ENCODE peak calls at places on chromosomes 13 and 19, in five cellular contexts. V is dorsolateral prefrontal cortex, G is cardiac muscle cell, W is fibroblast of lung, A is breast epithelium. H is an unnamed sample.

GRCh38 chr13:44396963-44397580 is 23.4 kb downstream of the SERP2 start:
- DNase-seq in W (peak), A (no peak), V (no peak), G (peak), H (peak)

GRCh38 chr19:32673573-32673972 is 1.4 kb downstream of the ANKRD27 start:
- DNase-seq in G (no peak), A (no peak), V (no peak), W (no peak), H (no peak)

GRCh38 chr13:112670864-112671263 is 19.0 kb upstream of the ATP11A start:
- DNase-seq in A (no peak), G (no peak), V (no peak), W (no peak), H (no peak)

GRCh38 chr13:104976964-104977363 is 1558.5 kb downstream of the EFNB2 start:
- DNase-seq in G (no peak), W (no peak), A (no peak), V (no peak), H (no peak)

GRCh38 chr13:73242515-73243015 is 183.8 kb downstream of the KLF5 start:
- DNase-seq in G (no peak), V (no peak), W (no peak), A (no peak), H (no peak)

GRCh38 chr13:45731455-45731854 is 29.3 kb downstream of the CBY2 start:
- DNase-seq in W (no peak), G (no peak), A (no peak), V (no peak), H (no peak)

GRCh38 chr13:85223883-85224656 is 575.1 kb downstream of the SLITRK6 start:
- DNase-seq in G (no peak), A (no peak), V (no peak), W (peak), H (no peak)

GRCh38 chr13:99287544-99287943 is 19.7 kb downstream of the GPR183 start:
- DNase-seq in W (no peak), A (no peak), V (no peak), G (no peak), H (no peak)

GRCh38 chr19:38557205-38557799 is 60.5 kb downstream of the MAP4K1 start:
- DNase-seq in A (no peak), V (no peak), W (no peak), G (no peak), H (no peak)

GRCh38 chr19:5459360-5459759 is 4.1 kb downstream of the ZNRF4 start:
- DNase-seq in G (no peak), W (no peak), A (no peak), V (no peak), H (no peak)

GRCh38 chr19:34994643-34995471 is 5.3 kb upstream of the GRAMD1A start:
- DNase-seq in W (no peak), V (no peak), A (no peak), G (no peak), H (no peak)

GRCh38 chr13:57624565-57625435 is 6.7 kb upstream of the PCDH17 start:
- DNase-seq in W (peak), G (peak), V (no peak), A (no peak), H (no peak)

GRCh38 chr19:6065685-6066365 is 44.5 kb downstream of the RFX2 start:
- DNase-seq in G (no peak), W (peak), A (no peak), V (no peak), H (peak)

GRCh38 chr19:10290876-10291553 is 1.3 kb downstream of the ICAM5 start:
- DNase-seq in G (peak), A (peak), W (no peak), V (peak), H (no peak)

GRCh38 chr19:3609779-3610719 is 3.4 kb upstream of the TBXA2R start:
- DNase-seq in V (no peak), W (no peak), A (no peak), G (no peak), H (no peak)

GRCh38 chr13:78978381-78978998 is 319.5 kb upstream of the OBI1 start:
- DNase-seq in G (peak), W (peak), A (no peak), V (no peak), H (no peak)

GRCh38 chr13:31369213-31369612 is 169.4 kb downstream of the B3GLCT start:
- DNase-seq in A (no peak), V (no peak), W (peak), G (no peak), H (no peak)

GRCh38 chr19:39403331-39404312 is 3.0 kb upstream of the ZFP36 start:
- DNase-seq in G (peak), A (peak), W (peak), V (peak), H (peak)

GRCh38 chr19:1374250-1374577 is 9.5 kb upstream of the NDUFS7 start:
- DNase-seq in V (no peak), W (no peak), G (no peak), A (no peak), H (no peak)

GRCh38 chr19:15118248-15118647 is 11.0 kb downstream of the SYDE1 start:
- DNase-seq in A (no peak), W (no peak), V (no peak), G (no peak), H (no peak)

GRCh38 chr19:41601771-41602170 is 25.1 kb downstream of the CEACAM4 start:
- DNase-seq in G (no peak), A (no peak), V (no peak), W (no peak), H (no peak)

GRCh38 chr13:20673711-20674110 is 29.8 kb upstream of the IL17D start:
- DNase-seq in W (no peak), A (no peak), V (no peak), G (no peak), H (no peak)

GRCh38 chr19:28425431-28425931 is 787.5 kb downstream of the UQCRFS1 start:
- DNase-seq in V (no peak), A (no peak), W (peak), G (no peak), H (no peak)

GRCh38 chr13:73365681-73366080 is 306.9 kb downstream of the KLF5 start:
- DNase-seq in G (no peak), A (no peak), V (no peak), W (no peak), H (no peak)

GRCh38 chr19:41328818-41329220 is 18.8 kb downstream of the CCDC97 start:
- DNase-seq in W (no peak), G (no peak), A (no peak), V (no peak), H (no peak)

GRCh38 chr19:15107056-15108010 is at the start of gene SYDE1:
- DNase-seq in V (no peak), G (peak), A (peak), W (peak), H (peak)

GRCh38 chr19:7641288-7642276 is 4.7 kb downstream of the STXBP2 start:
- DNase-seq in V (no peak), A (no peak), W (no peak), G (no peak), H (no peak)

GRCh38 chr19:15551183-15552004 is 43.1 kb downstream of the CYP4F22 start:
- DNase-seq in A (no peak), W (no peak), V (no peak), G (no peak), H (no peak)

GRCh38 chr13:79222427-79223205 is 183.4 kb downstream of the RBM26 start:
- DNase-seq in A (no peak), G (no peak), W (no peak), V (no peak), H (no peak)

GRCh38 chr19:49667473-49667872 is 1.7 kb downstream of the BCL2L12 start:
- DNase-seq in V (no peak), G (no peak), W (no peak), A (no peak), H (no peak)

GRCh38 chr13:33874871-33875270 is 56.9 kb downstream of the RFC3 start:
- DNase-seq in G (no peak), A (no peak), V (no peak), W (no peak), H (no peak)
- H3K4me3 ChIP-seq in G (no peak), A (no peak), V (no peak), W (no peak), H (no peak)

GRCh38 chr19:36152886-36153525 is 759 bp upstream of the COX7A1 start:
- DNase-seq in A (no peak), V (no peak), G (no peak), W (no peak), H (no peak)
- H3K27ac ChIP-seq in A (peak), V (peak), G (no peak), W (peak), H (peak)

DNA sequence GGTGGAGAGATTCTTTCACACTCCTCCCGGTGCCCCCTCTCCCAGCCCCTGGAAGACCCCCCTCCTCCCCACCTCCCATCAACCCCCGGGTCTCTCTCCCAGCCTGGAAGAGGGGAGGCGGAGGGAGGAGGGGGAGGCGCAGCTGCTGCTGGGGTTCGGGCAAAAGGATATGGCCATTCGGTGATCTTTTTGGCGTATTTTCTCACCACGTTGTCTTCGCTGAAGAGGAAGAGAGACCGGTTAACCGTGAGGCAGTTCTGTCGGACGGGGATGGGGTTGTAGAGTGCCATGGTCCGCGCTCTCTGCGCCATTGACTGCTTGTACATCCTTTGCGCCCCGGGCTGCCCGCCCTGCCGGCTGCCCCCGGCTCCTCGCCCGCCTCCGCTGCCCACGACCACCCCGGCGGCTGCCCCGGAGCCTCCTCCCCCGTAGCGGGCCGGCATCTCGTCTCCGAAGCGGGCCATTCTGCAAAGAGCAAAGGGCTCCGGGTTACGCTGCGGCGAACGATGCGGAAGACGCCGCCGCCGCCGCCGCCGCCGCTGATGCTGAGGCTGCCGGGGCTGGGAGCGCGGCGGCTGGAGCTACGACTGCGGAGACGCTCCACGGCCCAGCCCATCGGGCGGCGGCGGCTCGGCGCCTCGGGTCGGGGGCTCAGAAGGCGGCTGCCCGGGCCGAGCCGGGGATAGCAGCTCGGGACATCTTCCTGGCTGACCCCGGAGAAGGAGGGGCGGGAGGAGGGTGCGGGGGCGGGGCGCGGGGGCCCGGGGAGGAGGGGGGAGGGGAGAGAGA is at the start of gene CACNA1A:
- DNase-seq in G (peak), W (peak), V (no peak), A (no peak), H (no peak)
- H3K4me3 ChIP-seq in G (peak), W (peak), V (peak), A (peak), H (peak)

GRCh38 chr13:30366083-30366482 is 56.2 kb upstream of the UBE2L5 start:
- DNase-seq in V (no peak), W (no peak), A (no peak), G (no peak), H (no peak)
- H3K27ac ChIP-seq in V (no peak), W (no peak), A (no peak), G (no peak), H (no peak)

GRCh38 chr13:50125306-50125555 is 110.0 kb downstream of the KCNRG start:
- DNase-seq in A (no peak), V (no peak), W (no peak), G (no peak), H (no peak)

GRCh38 chr13:50127726-50128291 is 112.6 kb downstream of the KCNRG start:
- DNase-seq in V (no peak), W (no peak), G (peak), A (no peak), H (no peak)

GRCh38 chr13:50127017-50127725 is 111.9 kb downstream of the KCNRG start:
- DNase-seq in W (peak), V (no peak), G (peak), A (no peak), H (peak)

GRCh38 chr13:50125556-50126377 is 110.5 kb downstream of the KCNRG start:
- DNase-seq in W (peak), G (peak), A (peak), V (peak), H (peak)

DNA sequence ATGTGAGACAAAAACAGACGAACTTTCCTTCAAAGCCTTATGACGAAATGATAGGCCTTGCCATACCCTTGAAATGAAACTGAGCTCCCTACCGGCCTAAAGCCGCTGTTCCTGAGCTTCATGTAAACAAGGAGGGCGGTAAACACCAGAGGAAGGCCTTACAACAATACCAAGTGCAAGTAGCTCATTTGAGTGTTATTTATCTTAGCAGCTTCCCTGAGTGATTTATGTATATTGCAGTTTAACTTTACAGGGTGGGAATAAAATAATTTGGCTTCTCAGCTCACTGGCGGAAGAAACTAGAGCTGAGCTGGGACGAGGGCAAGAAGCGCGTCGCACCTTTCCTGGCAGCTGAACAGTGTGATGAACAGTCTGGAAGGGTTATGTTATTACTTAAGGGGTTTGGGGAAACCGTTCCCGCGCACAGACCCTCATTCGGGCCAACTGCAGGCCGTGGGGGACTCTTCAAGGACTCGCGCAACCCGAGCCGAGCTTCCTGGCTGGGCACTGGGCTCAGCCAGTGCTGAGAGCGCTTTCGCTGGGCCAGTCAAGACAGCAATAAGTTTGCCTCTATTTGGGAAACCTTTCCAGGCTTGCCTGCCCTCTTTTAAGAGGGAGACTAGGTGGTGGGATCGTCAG is 111.3 kb downstream of the KCNRG start:
- DNase-seq in V (no peak), W (peak), A (no peak), G (peak), H (no peak)
- H3K4me3 ChIP-seq in V (peak), W (peak), A (peak), G (peak), H (peak)

GRCh38 chr13:114077121-114077937 is 55.1 kb downstream of the RASA3 start:
- DNase-seq in V (peak), G (no peak), A (no peak), W (no peak), H (no peak)
- H3K27ac ChIP-seq in V (peak), G (no peak), A (no peak), W (peak), H (no peak)